ENCODE peak calls at places on chromosomes 16 and 17, in four cellular contexts. T, W, B and I are unnamed samples.

GRCh38 chr17:7186241-7186640 is 7.1 kb upstream of the ASGR1 start:
- DNase-seq in T (no peak), W (no peak), B (peak), I (peak)

GRCh38 chr17:57955183-57955952 is at the start of gene CUEDC1:
- DNase-seq in W (peak), T (peak), B (peak), I (peak)

GRCh38 chr16:85004587-85005205 is 6.6 kb downstream of the ZDHHC7 start:
- DNase-seq in B (no peak), W (no peak), T (no peak), I (no peak)

GRCh38 chr17:48351916-48352332 is 78.1 kb downstream of the SKAP1 start:
- DNase-seq in W (no peak), T (no peak), B (peak), I (no peak)

GRCh38 chr16:13680021-13680672 is 239.8 kb upstream of the ERCC4 start:
- DNase-seq in W (no peak), T (no peak), B (peak), I (no peak)

GRCh38 chr17:82961366-82962162 is 117.8 kb upstream of the METRNL start:
- DNase-seq in T (no peak), W (no peak), B (no peak), I (no peak)

GRCh38 chr17:36901506-36901905 is 35.8 kb upstream of the LHX1 start:
- DNase-seq in B (no peak), T (no peak), W (no peak), I (peak)

GRCh38 chr16:81693467-81694303 is 85.4 kb upstream of the PLCG2 start:
- DNase-seq in W (peak), T (no peak), B (no peak), I (peak)